ENCODE peak calls at places on chromosomes 16 and 17, in six cellular contexts. U, V, S, Q, Z and O are unnamed samples.

GRCh38 chr17:40564883-40565744 is at the start of gene CCR7:
- DNase-seq in U (peak; percentile 47), V (peak; percentile 72), S (no peak), Q (peak; percentile 58), Z (peak; percentile 45), O (no peak)

GRCh38 chr17:67503184-67503583 is 126.1 kb downstream of the PITPNC1 start:
- DNase-seq in U (no peak), V (no peak), S (no peak), Q (no peak), Z (no peak), O (no peak)

GRCh38 chr17:65496801-65497200 is 64.6 kb downstream of the AXIN2 start:
- DNase-seq in U (no peak), V (no peak), S (no peak), Q (no peak), Z (no peak), O (no peak)

GRCh38 chr16:7513429-7513828 is 180.8 kb downstream of the RBFOX1 start:
- DNase-seq in U (peak; percentile 68), V (no peak), S (no peak), Q (no peak), Z (no peak), O (no peak)

GRCh38 chr16:48081656-48082055 is 74.1 kb downstream of the ABCC12 start:
- DNase-seq in U (no peak), V (no peak), S (no peak), Q (no peak), Z (no peak), O (no peak)

GRCh38 chr17:82157046-82158035 is 55.3 kb downstream of the CCDC57 start:
- DNase-seq in U (no peak), V (no peak), S (no peak), Q (no peak), Z (peak; percentile 58), O (peak; percentile 65)

GRCh38 chr16:69476920-69477418 is 52.5 kb downstream of the CYB5B start:
- DNase-seq in U (peak; percentile 37), V (no peak), S (no peak), Q (no peak), Z (no peak), O (no peak)

GRCh38 chr16:87443031-87443430 is 49.8 kb downstream of the ZCCHC14 start:
- DNase-seq in U (no peak), V (no peak), S (no peak), Q (no peak), Z (no peak), O (no peak)

GRCh38 chr17:2043785-2044184 is 2.0 kb downstream of the OVCA2 start:
- DNase-seq in U (peak; percentile 18), V (no peak), S (no peak), Q (no peak), Z (no peak), O (no peak)

GRCh38 chr16:660459-661183 is 7.3 kb upstream of the RHOT2 start:
- DNase-seq in U (peak; percentile 94), V (peak; percentile 64), S (peak; percentile 86), Q (peak; percentile 91), Z (peak; percentile 97), O (peak; percentile 98)

GRCh38 chr17:18015603-18016002 is 23.4 kb downstream of the ATPAF2 start:
- DNase-seq in U (no peak), V (no peak), S (no peak), Q (no peak), Z (no peak), O (no peak)

GRCh38 chr17:63096426-63096825 is 130.4 kb downstream of the TANC2 start:
- DNase-seq in U (no peak), V (no peak), S (no peak), Q (no peak), Z (no peak), O (no peak)

GRCh38 chr17:29760279-29760721 is 137.6 kb upstream of the CORO6 start:
- DNase-seq in U (peak; percentile 19), V (peak; percentile 15), S (no peak), Q (peak; percentile 29), Z (no peak), O (no peak)

GRCh38 chr16:1494129-1494640 is 1.0 kb downstream of the TELO2 start:
- DNase-seq in U (peak; percentile 63), V (no peak), S (no peak), Q (peak; percentile 32), Z (peak; percentile 68), O (peak; percentile 88)

GRCh38 chr17:18129041-18129502 is 20.5 kb downstream of the MYO15A start:
- DNase-seq in U (no peak), V (no peak), S (no peak), Q (no peak), Z (peak; percentile 76), O (no peak)

GRCh38 chr16:8847623-8848022 is 21.2 kb downstream of the CARHSP1 start:
- DNase-seq in U (no peak), V (no peak), S (no peak), Q (no peak), Z (peak; percentile 63), O (peak; percentile 71)

GRCh38 chr17:7583253-7584109 is at the start of gene MPDU1:
- DNase-seq in U (peak; percentile 97), V (peak; percentile 91), S (peak; percentile 96), Q (peak; percentile 96), Z (peak; percentile 99), O (peak; percentile 99)

GRCh38 chr16:24634919-24635318 is 94.5 kb upstream of the TNRC6A start:
- DNase-seq in U (no peak), V (no peak), S (no peak), Q (no peak), Z (no peak), O (no peak)

GRCh38 chr17:16286009-16286946 is 67.0 kb downstream of the CENPV start:
- DNase-seq in U (peak; percentile 94), V (peak; percentile 63), S (peak; percentile 30), Q (peak; percentile 92), Z (peak; percentile 88), O (peak; percentile 95)

GRCh38 chr16:4922721-4923342 is 14.1 kb downstream of the PPL start:
- DNase-seq in U (no peak), V (no peak), S (no peak), Q (no peak), Z (no peak), O (no peak)

GRCh38 chr16:711548-712320 is 3.2 kb upstream of the METRN start:
- DNase-seq in U (peak; percentile 75), V (peak; percentile 68), S (no peak), Q (peak; percentile 85), Z (peak; percentile 92), O (peak; percentile 93)

GRCh38 chr17:19551148-19551547 is 17.5 kb downstream of the SLC47A1 start:
- DNase-seq in U (no peak), V (no peak), S (no peak), Q (no peak), Z (no peak), O (no peak)

GRCh38 chr17:5676012-5676411 is 91.7 kb upstream of the NLRP1 start:
- DNase-seq in U (no peak), V (no peak), S (no peak), Q (no peak), Z (no peak), O (no peak)

GRCh38 chr17:77097772-77098171 is 43.0 kb upstream of the SEC14L1 start:
- DNase-seq in U (no peak), V (no peak), S (no peak), Q (no peak), Z (no peak), O (no peak)

GRCh38 chr17:77100009-77100408 is 40.8 kb upstream of the SEC14L1 start:
- DNase-seq in U (no peak), V (no peak), S (no peak), Q (peak; percentile 47), Z (peak; percentile 88), O (peak; percentile 85)

GRCh38 chr17:77098884-77099545 is 41.8 kb upstream of the SEC14L1 start:
- DNase-seq in U (no peak), V (no peak), S (no peak), Q (peak; percentile 37), Z (no peak), O (no peak)

GRCh38 chr17:77095461-77095860 is 45.3 kb upstream of the SEC14L1 start:
- DNase-seq in U (no peak), V (no peak), S (no peak), Q (no peak), Z (no peak), O (no peak)

GRCh38 chr17:77096570-77097214 is 44.1 kb upstream of the SEC14L1 start:
- DNase-seq in U (no peak), V (no peak), S (no peak), Q (no peak), Z (no peak), O (no peak)
- H3K4me1 ChIP-seq in U (no peaks in the 10 kb centered on the region), V (peaks cover 3% of the 10 kb centered on the region), S (peaks cover 3% of the 10 kb centered on the region), Q (peaks cover 29% of the 10 kb centered on the region), Z (peaks cover 39% of the 10 kb centered on the region), O (peaks cover 21% of the 10 kb centered on the region)

DNA sequence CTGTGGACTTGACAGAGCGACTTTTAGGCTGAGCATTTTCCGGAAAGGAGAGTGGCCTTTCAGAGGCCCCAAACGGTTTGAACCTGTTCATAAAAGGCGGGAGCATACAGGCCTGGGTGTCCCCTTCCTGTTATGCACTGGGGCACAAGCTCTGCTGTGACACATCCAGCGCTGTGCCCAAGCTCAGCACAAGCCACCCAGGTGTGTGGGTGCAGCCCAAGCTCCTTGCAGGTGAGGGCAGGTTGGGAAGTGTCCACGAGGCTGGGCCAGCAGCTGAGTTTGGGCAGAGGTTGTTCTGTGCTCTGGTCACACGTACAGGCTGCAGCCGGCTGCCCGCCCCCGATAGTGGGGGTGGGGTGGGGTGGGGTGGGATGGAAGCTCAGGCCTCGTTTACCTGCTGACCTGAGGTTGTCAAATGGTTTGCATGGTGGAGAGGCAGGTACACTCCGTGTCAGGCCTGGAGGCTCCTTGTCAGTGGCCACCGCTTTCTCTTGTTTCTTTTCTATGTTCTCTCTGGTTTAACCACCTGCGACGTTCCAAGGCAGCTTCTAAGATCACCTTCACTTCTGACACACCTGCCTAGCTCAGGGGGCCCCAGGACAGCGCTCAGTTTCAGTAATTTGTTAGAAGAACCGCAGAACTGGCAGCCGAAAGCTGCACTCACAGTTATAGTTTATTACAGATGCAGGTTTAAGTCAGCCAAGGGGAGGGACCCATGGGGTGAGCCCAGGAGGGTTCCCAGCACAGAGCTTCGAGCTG is 194.7 kb upstream of the CIBAR2 start:
- DNase-seq in U (no peak), V (no peak), S (no peak), Q (no peak), Z (no peak), O (no peak)
- H3K4me1 ChIP-seq in U (peaks cover 4% of the 10 kb centered on the region), V (peaks cover 16% of the 10 kb centered on the region), S (peaks cover 31% of the 10 kb centered on the region), Q (peaks cover 18% of the 10 kb centered on the region), Z (peaks cover 31% of the 10 kb centered on the region), O (peaks cover 35% of the 10 kb centered on the region)

GRCh38 chr17:37820313-37821024 is 75.6 kb upstream of the HNF1B start:
- DNase-seq in U (no peak), V (no peak), S (no peak), Q (no peak), Z (no peak), O (no peak)
- H3K4me1 ChIP-seq in U (no peaks in the 10 kb centered on the region), V (no peaks in the 10 kb centered on the region), S (peaks cover 4% of the 10 kb centered on the region), Q (peaks cover 4% of the 10 kb centered on the region), Z (no peaks in the 10 kb centered on the region), O (peaks cover 23% of the 10 kb centered on the region)

GRCh38 chr16:31265329-31266245 is 5.8 kb downstream of the ITGAM start:
- DNase-seq in U (peak; percentile 29), V (peak; percentile 49), S (no peak), Q (no peak), Z (peak; percentile 64), O (peak; percentile 81)

GRCh38 chr16:31267332-31268032 is 7.7 kb downstream of the ITGAM start:
- DNase-seq in U (peak; percentile 69), V (no peak), S (no peak), Q (no peak), Z (peak; percentile 10), O (no peak)

GRCh38 chr16:31258366-31258765 is 1.4 kb upstream of the ITGAM start:
- DNase-seq in U (no peak), V (no peak), S (no peak), Q (no peak), Z (peak; percentile 6), O (no peak)

GRCh38 chr16:31260136-31260931 is 559 bp downstream of the ITGAM start:
- DNase-seq in U (no peak), V (no peak), S (no peak), Q (no peak), Z (peak; percentile 48), O (no peak)

GRCh38 chr16:31262084-31262483 is 2.3 kb downstream of the ITGAM start:
- DNase-seq in U (no peak), V (no peak), S (no peak), Q (no peak), Z (peak; percentile 1), O (no peak)
- H3K4me1 ChIP-seq in U (no peaks in the 10 kb centered on the region), V (peaks cover 9% of the 10 kb centered on the region), S (no peaks in the 10 kb centered on the region), Q (no peaks in the 10 kb centered on the region), Z (peaks cover 11% of the 10 kb centered on the region), O (no peaks in the 10 kb centered on the region)